ENCODE peak calls at places on chromosomes 16 and 17, in eight cellular contexts. Y, N, M, D, T, R, I and B are unnamed samples.

GRCh38 chr17:4721203-4722135 is 9.8 kb upstream of the MED11 start:
- DNase-seq in Y (peak; percentile 73), N (peak; percentile 33), M (peak; percentile 95), D (peak; percentile 45), T (no peak), R (peak; percentile 85), I (peak; percentile 62), B (peak; percentile 86)

GRCh38 chr16:4801051-4801961 is 1.1 kb downstream of the ROGDI start:
- DNase-seq in Y (no peak), N (no peak), M (no peak), D (no peak), T (peak; percentile 31), R (no peak), I (no peak), B (no peak)

GRCh38 chr16:23847938-23848337 is 12.2 kb downstream of the PRKCB start:
- DNase-seq in Y (no peak), N (no peak), M (no peak), D (no peak), T (no peak), R (no peak), I (no peak), B (no peak)

GRCh38 chr16:50425648-50426047 is 56.9 kb upstream of the BRD7 start:
- DNase-seq in Y (no peak), N (no peak), M (no peak), D (no peak), T (no peak), R (no peak), I (peak; percentile 3), B (no peak)

GRCh38 chr17:34220045-34220775 is 34.9 kb upstream of the CCL2 start:
- DNase-seq in Y (no peak), N (no peak), M (no peak), D (no peak), T (no peak), R (no peak), I (no peak), B (no peak)

GRCh38 chr17:31190351-31190750 is 95.6 kb downstream of the NF1 start:
- DNase-seq in Y (no peak), N (no peak), M (no peak), D (no peak), T (no peak), R (no peak), I (no peak), B (no peak)

GRCh38 chr17:918102-918740 is 61.4 kb downstream of the NXN start:
- DNase-seq in Y (no peak), N (peak; percentile 65), M (no peak), D (no peak), T (no peak), R (no peak), I (no peak), B (no peak)

GRCh38 chr16:64907844-64908243 is 214.0 kb downstream of the CDH11 start:
- DNase-seq in Y (peak; percentile 55), N (no peak), M (no peak), D (no peak), T (no peak), R (no peak), I (peak; percentile 15), B (no peak)

GRCh38 chr17:83079340-83079747 is at the start of gene METRNL:
- DNase-seq in Y (peak; percentile 56), N (peak; percentile 46), M (no peak), D (peak; percentile 80), T (peak; percentile 87), R (peak; percentile 65), I (peak; percentile 79), B (peak; percentile 74)

GRCh38 chr17:17570798-17571716 is 20.5 kb downstream of the PEMT start:
- DNase-seq in Y (no peak), N (no peak), M (peak; percentile 81), D (peak; percentile 61), T (no peak), R (no peak), I (no peak), B (no peak)

GRCh38 chr16:25176136-25176535 is 40.6 kb upstream of the AQP8 start:
- DNase-seq in Y (no peak), N (no peak), M (no peak), D (no peak), T (no peak), R (no peak), I (no peak), B (no peak)

GRCh38 chr16:56936950-56937349 is 5.0 kb downstream of the HERPUD1 start:
- DNase-seq in Y (peak; percentile 35), N (no peak), M (no peak), D (no peak), T (no peak), R (peak; percentile 60), I (no peak), B (no peak)

GRCh38 chr16:14109782-14110727 is 38.9 kb downstream of the MRTFB start:
- DNase-seq in Y (no peak), N (no peak), M (no peak), D (no peak), T (no peak), R (no peak), I (peak; percentile 25), B (no peak)

GRCh38 chr17:74371653-74372147 is 4.4 kb downstream of the GPR142 start:
- DNase-seq in Y (no peak), N (no peak), M (no peak), D (no peak), T (no peak), R (no peak), I (no peak), B (no peak)

GRCh38 chr17:74369221-74369620 is 1.9 kb downstream of the GPR142 start:
- DNase-seq in Y (no peak), N (no peak), M (no peak), D (peak; percentile 62), T (peak; percentile 67), R (no peak), I (no peak), B (peak; percentile 48)

GRCh38 chr17:74369665-74370490 is 2.6 kb downstream of the GPR142 start:
- DNase-seq in Y (no peak), N (no peak), M (no peak), D (no peak), T (no peak), R (no peak), I (no peak), B (no peak)

GRCh38 chr17:74367206-74367605 is at the start of gene GPR142:
- DNase-seq in Y (no peak), N (no peak), M (no peak), D (no peak), T (no peak), R (no peak), I (no peak), B (no peak)

DNA sequence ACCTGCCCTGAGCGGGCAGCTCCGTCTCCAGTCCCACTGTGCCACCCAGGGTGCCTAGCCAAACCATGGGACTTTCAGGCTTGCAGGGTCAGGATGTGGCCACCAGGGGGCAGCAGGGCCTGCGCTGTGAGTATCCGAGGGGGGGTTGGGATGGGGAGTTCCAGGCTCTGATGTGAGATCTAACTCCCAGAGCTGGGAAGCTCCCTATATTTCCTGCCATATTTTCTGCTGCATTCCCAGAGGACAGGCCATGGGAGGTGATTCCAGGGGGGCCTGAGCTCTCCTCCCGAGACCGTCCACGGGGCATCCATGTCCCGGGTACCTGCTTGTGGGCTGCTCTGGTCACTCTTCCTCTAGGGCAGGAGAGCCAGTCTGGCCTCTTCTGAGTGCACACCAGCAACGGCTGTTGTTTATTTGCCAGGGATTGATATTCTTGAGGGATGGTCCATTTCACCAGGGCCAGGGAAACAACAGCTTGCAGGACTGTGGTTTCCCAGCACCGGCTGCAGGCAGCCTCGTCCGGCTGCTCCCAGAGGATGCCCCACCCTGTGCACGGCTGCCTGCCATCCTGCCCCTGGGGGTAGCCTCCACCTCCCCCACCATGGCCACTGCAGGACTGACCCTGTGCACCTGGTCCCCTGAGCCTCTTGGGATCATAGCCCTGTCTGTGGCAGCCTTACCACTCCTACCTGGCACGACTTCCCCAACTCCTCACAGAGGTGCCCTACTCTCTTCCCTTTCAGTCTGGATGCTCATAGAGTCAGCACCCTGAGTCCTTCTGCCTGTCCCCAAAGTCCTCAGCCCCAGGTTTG is 1.2 kb downstream of the GPR142 start:
- DNase-seq in Y (peak; percentile 63), N (peak; percentile 52), M (peak; percentile 53), D (peak; percentile 76), T (peak; percentile 85), R (peak; percentile 69), I (peak; percentile 72), B (peak; percentile 74)
- H3K4me3 ChIP-seq in Y (no peak overlapping the region), N (no peak overlapping the region), M (no peak overlapping the region), D (peak overlapping the region; percentile 35), T (no peak overlapping the region), R (no peak overlapping the region), I (no peak overlapping the region), B (no peak overlapping the region)

GRCh38 chr17:80100035-80100323 is 1.4 kb upstream of the GAA start:
- DNase-seq in Y (no peak), N (no peak), M (no peak), D (no peak), T (no peak), R (no peak), I (no peak), B (no peak)
- TF ChIP-seq CTCF in Y (no peak), N (no peak), M (no peak), D (no peak), T (no peak), R (no peak), I (no peak), B (no peak)

GRCh38 chr16:66295761-66296546 is 70.5 kb upstream of the CDH5 start:
- DNase-seq in Y (no peak), N (no peak), M (no peak), D (no peak), T (no peak), R (no peak), I (no peak), B (no peak)

GRCh38 chr16:66293207-66293735 is 73.2 kb upstream of the CDH5 start:
- DNase-seq in Y (no peak), N (no peak), M (no peak), D (no peak), T (no peak), R (no peak), I (no peak), B (no peak)

GRCh38 chr16:66293932-66294331 is 72.6 kb upstream of the CDH5 start:
- DNase-seq in Y (no peak), N (no peak), M (no peak), D (no peak), T (no peak), R (no peak), I (no peak), B (no peak)

GRCh38 chr16:66295191-66295590 is 71.3 kb upstream of the CDH5 start:
- DNase-seq in Y (no peak), N (no peak), M (no peak), D (no peak), T (no peak), R (no peak), I (no peak), B (no peak)

DNA sequence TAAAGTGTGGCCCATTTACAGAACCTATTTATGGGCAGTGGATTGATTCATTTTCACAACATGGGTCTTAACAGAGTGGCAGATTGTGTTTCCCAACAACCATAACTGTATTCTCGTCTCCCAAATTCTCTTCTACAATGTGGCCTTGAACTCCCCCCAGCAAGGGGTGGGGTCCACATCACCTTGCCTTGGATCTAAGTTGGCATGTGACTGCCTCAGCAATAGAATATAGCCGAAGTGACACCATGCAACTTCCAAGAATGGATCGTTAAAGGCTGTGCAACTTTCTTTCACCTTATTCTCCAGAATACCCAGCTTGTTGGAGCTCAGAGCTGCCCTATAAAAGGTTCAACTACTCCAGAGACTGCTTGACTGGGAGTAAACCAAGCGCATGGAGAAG is 72.0 kb upstream of the CDH5 start:
- DNase-seq in Y (no peak), N (no peak), M (no peak), D (no peak), T (no peak), R (no peak), I (no peak), B (no peak)
- H3K4me3 ChIP-seq in Y (no peak overlapping the region), N (no peak overlapping the region), M (no peak overlapping the region), D (no peak overlapping the region), T (no peak overlapping the region), R (no peak overlapping the region), I (no peak overlapping the region), B (no peak overlapping the region)

GRCh38 chr16:81885976-81886586 is 107.0 kb downstream of the PLCG2 start:
- DNase-seq in Y (peak; percentile 22), N (peak; percentile 29), M (peak; percentile 31), D (no peak), T (peak; percentile 60), R (peak; percentile 11), I (peak; percentile 47), B (no peak)
- TF ChIP-seq CTCF in Y (peak; percentile 64), N (peak; percentile 73), M (peak; percentile 68), D (peak; percentile 72), T (peak; percentile 73), R (peak; percentile 50), I (peak; percentile 76), B (peak; percentile 16)